ENCODE peak calls at places on chromosomes 6 and 20, in ten cellular contexts. N is Caco-2; U is H9; D is fibroblast of lung; C is upper lobe of right lung; H is CD8-positive, alpha-beta T cell; X is left lung; I is CD4-positive, alpha-beta memory T cell; M is AG04450; T is psoas muscle. P is an unnamed sample.
A peak's percentile ranks its signal among the peaks of the same experiment; 100 is the strongest.

GRCh38 chr20:52972965-52973819 is 1.0 kb downstream of the TSHZ2 start:
- DNase-seq in N (peak; percentile 24), U (peak; percentile 54), D (no peak), C (no peak), H (peak; percentile 11), X (peak; percentile 62), I (peak; percentile 36), M (no peak), T (peak; percentile 50), P (peak; percentile 28)

GRCh38 chr20:44648579-44648978 is 2.9 kb downstream of the ADA start:
- DNase-seq in N (peak; percentile 41), U (peak; percentile 62), D (no peak), C (no peak), H (no peak), X (no peak), I (no peak), M (no peak), T (no peak), P (no peak)

GRCh38 chr20:40317156-40317790 is 371.8 kb downstream of the MAFB start:
- DNase-seq in N (no peak), U (no peak), D (no peak), C (no peak), H (no peak), X (no peak), I (no peak), M (no peak), T (no peak), P (no peak)

GRCh38 chr6:47292944-47293343 is 16.8 kb downstream of the TNFRSF21 start:
- DNase-seq in N (no peak), U (no peak), D (peak; percentile 51), C (no peak), H (no peak), X (no peak), I (no peak), M (no peak), T (no peak), P (no peak)

GRCh38 chr6:166281104-166281503 is 27.1 kb downstream of the PRR18 start:
- DNase-seq in N (no peak), U (no peak), D (no peak), C (no peak), H (no peak), X (no peak), I (no peak), M (no peak), T (no peak), P (no peak)

GRCh38 chr20:46316984-46317684 is 8.8 kb upstream of the CDH22 start:
- DNase-seq in N (no peak), U (no peak), D (no peak), C (no peak), H (no peak), X (no peak), I (no peak), M (no peak), T (peak; percentile 57), P (no peak)

GRCh38 chr6:74409447-74409846 is 713.4 kb downstream of the CD109 start:
- DNase-seq in N (peak; percentile 24), U (no peak), D (peak; percentile 71), C (no peak), H (no peak), X (no peak), I (no peak), M (peak; percentile 53), T (no peak), P (no peak)

GRCh38 chr20:4873396-4873795 is 127.9 kb downstream of the SLC23A2 start:
- DNase-seq in N (no peak), U (no peak), D (no peak), C (no peak), H (no peak), X (no peak), I (no peak), M (no peak), T (no peak), P (no peak)

GRCh38 chr6:20350215-20350614 is 51.5 kb upstream of the E2F3 start:
- DNase-seq in N (no peak), U (no peak), D (peak; percentile 13), C (no peak), H (no peak), X (no peak), I (no peak), M (no peak), T (no peak), P (no peak)

GRCh38 chr6:44662461-44663121 is 275.1 kb downstream of the CDC5L start:
- DNase-seq in N (no peak), U (peak; percentile 85), D (peak; percentile 98), C (peak; percentile 65), H (no peak), X (no peak), I (no peak), M (no peak), T (no peak), P (no peak)

GRCh38 chr20:56005389-56005715 is at the start of gene CBLN4:
- DNase-seq in N (no peak), U (no peak), D (no peak), C (no peak), H (no peak), X (no peak), I (no peak), M (no peak), T (no peak), P (no peak)
- H3K9me3 ChIP-seq in N (peaks cover 24% of the 10 kb centered on the region), U (peaks cover 20% of the 10 kb centered on the region), D (no peaks in the 10 kb centered on the region), C (no peaks in the 10 kb centered on the region), H (no peaks in the 10 kb centered on the region), X (no peaks in the 10 kb centered on the region), I (no peaks in the 10 kb centered on the region), M (peaks cover 43% of the 10 kb centered on the region), T (no peaks in the 10 kb centered on the region), P (no peaks in the 10 kb centered on the region)

GRCh38 chr20:59618131-59618530 is 13.8 kb downstream of the PHACTR3 start:
- DNase-seq in N (no peak), U (no peak), D (no peak), C (no peak), H (no peak), X (no peak), I (no peak), M (no peak), T (no peak), P (no peak)

GRCh38 chr20:59623133-59623532 is 18.8 kb downstream of the PHACTR3 start:
- DNase-seq in N (no peak), U (no peak), D (no peak), C (no peak), H (no peak), X (no peak), I (no peak), M (no peak), T (no peak), P (no peak)

GRCh38 chr20:59622496-59622895 is 18.2 kb downstream of the PHACTR3 start:
- DNase-seq in N (no peak), U (no peak), D (no peak), C (no peak), H (no peak), X (no peak), I (no peak), M (no peak), T (no peak), P (no peak)

GRCh38 chr20:59623583-59623982 is 19.2 kb downstream of the PHACTR3 start:
- DNase-seq in N (no peak), U (no peak), D (no peak), C (no peak), H (no peak), X (no peak), I (no peak), M (no peak), T (no peak), P (no peak)

DNA sequence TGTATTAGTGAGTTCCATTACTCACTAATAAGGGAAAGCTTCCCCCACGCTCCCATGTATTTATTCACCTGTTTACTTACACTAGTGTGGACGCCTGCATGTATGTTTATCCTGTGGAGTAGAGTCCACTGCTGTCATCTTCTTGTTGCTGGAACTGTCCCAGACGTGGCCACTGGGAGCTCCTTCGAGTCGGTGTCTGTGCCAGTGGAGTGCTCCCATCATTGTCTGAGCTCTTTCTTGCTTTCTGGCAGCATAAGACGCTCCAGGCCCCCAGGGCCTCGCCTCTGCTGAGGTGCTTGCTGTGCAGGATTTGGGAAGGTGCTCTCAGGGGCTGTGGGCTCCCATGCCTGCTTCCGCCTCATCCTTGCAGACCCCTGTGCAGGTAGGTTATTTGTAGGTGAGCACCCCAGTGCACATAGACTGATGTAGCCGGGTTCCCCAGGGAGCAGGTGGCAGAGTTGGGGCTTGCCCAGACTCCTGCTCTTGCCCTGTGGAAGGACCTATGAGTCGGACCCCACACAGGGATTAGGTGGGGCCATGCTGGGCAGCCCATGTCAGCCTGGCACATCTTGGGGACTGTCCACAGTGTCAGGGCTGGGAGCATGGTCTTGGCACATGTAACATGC is 16.6 kb downstream of the PHACTR3 start:
- DNase-seq in N (no peak), U (no peak), D (no peak), C (no peak), H (no peak), X (no peak), I (no peak), M (no peak), T (no peak), P (no peak)
- H3K9me3 ChIP-seq in N (no peaks in the 10 kb centered on the region), U (no peaks in the 10 kb centered on the region), D (no peaks in the 10 kb centered on the region), C (no peaks in the 10 kb centered on the region), H (no peaks in the 10 kb centered on the region), X (no peaks in the 10 kb centered on the region), I (no peaks in the 10 kb centered on the region), M (peaks cover 15% of the 10 kb centered on the region), T (no peaks in the 10 kb centered on the region), P (no peaks in the 10 kb centered on the region)

GRCh38 chr20:30488941-30489601 is 768.4 kb upstream of the DEFB115 start:
- DNase-seq in N (no peak), U (no peak), D (no peak), C (no peak), H (no peak), X (peak; percentile 47), I (no peak), M (no peak), T (no peak), P (no peak)
- H3K9me3 ChIP-seq in N (peaks cover 31% of the 10 kb centered on the region), U (peaks cover 59% of the 10 kb centered on the region), D (no peaks in the 10 kb centered on the region), C (no peaks in the 10 kb centered on the region), H (no peaks in the 10 kb centered on the region), X (no peaks in the 10 kb centered on the region), I (no peaks in the 10 kb centered on the region), M (peaks cover 68% of the 10 kb centered on the region), T (no peaks in the 10 kb centered on the region), P (no peaks in the 10 kb centered on the region)

GRCh38 chr6:10313799-10314162 is 101.1 kb downstream of the TFAP2A start:
- DNase-seq in N (no peak), U (no peak), D (no peak), C (no peak), H (no peak), X (no peak), I (no peak), M (no peak), T (no peak), P (no peak)

GRCh38 chr6:10314163-10314955 is 100.5 kb downstream of the TFAP2A start:
- DNase-seq in N (no peak), U (no peak), D (no peak), C (no peak), H (no peak), X (no peak), I (no peak), M (no peak), T (no peak), P (no peak)

GRCh38 chr6:10315034-10315433 is 99.8 kb downstream of the TFAP2A start:
- DNase-seq in N (no peak), U (peak; percentile 87), D (no peak), C (no peak), H (no peak), X (no peak), I (no peak), M (no peak), T (no peak), P (no peak)

GRCh38 chr6:10315631-10316145 is 99.2 kb downstream of the TFAP2A start:
- DNase-seq in N (no peak), U (no peak), D (peak; percentile 16), C (no peak), H (no peak), X (no peak), I (no peak), M (no peak), T (no peak), P (no peak)

GRCh38 chr6:10316327-10316726 is 98.5 kb downstream of the TFAP2A start:
- DNase-seq in N (no peak), U (no peak), D (peak; percentile 96), C (no peak), H (no peak), X (no peak), I (no peak), M (peak; percentile 36), T (no peak), P (no peak)
- H3K9me3 ChIP-seq in N (no peaks in the 10 kb centered on the region), U (no peaks in the 10 kb centered on the region), D (no peaks in the 10 kb centered on the region), C (no peaks in the 10 kb centered on the region), H (no peaks in the 10 kb centered on the region), X (no peaks in the 10 kb centered on the region), I (no peaks in the 10 kb centered on the region), M (peaks cover 48% of the 10 kb centered on the region), T (no peaks in the 10 kb centered on the region), P (no peaks in the 10 kb centered on the region)

P was measured in T-helper 17 cell.